ENCODE peak calls at places on chromosome 15, in nine cellular contexts. C is cardiac fibroblast; F is psoas muscle; B is neural crest cell; M is AG09309; A is CD8-positive, alpha-beta T cell; X is heart right ventricle; I is astrocyte of the cerebellum; K is B cell. W is an unnamed sample.
A peak's percentile ranks its signal among the peaks of the same experiment; 100 is the strongest.

GRCh38 chr15:38251726-38252480 is 733 bp upstream of the SPRED1 start:
- DNase-seq in C (peak; percentile 99), F (peak; percentile 92), B (peak; percentile 88), M (peak; percentile 99), A (peak; percentile 23), X (peak; percentile 95), I (peak; percentile 96), K (peak; percentile 66), W (peak; percentile 77)

GRCh38 chr15:75597667-75598341 is 18.7 kb upstream of the PTPN9 start:
- DNase-seq in C (peak; percentile 37), F (no peak), B (no peak), M (no peak), A (no peak), X (no peak), I (no peak), K (no peak), W (no peak)

GRCh38 chr15:50307799-50308198 is 42.3 kb upstream of the HDC start:
- DNase-seq in C (no peak), F (no peak), B (no peak), M (no peak), A (no peak), X (no peak), I (no peak), K (no peak), W (no peak)

GRCh38 chr15:27842526-27842925 is 256.6 kb downstream of the OCA2 start:
- DNase-seq in C (no peak), F (no peak), B (no peak), M (no peak), A (no peak), X (no peak), I (no peak), K (no peak), W (no peak)

GRCh38 chr15:88714782-88715372 is 76.1 kb downstream of the ISG20 start:
- DNase-seq in C (no peak), F (no peak), B (no peak), M (no peak), A (no peak), X (no peak), I (no peak), K (no peak), W (no peak)

GRCh38 chr15:51401872-51402517 is 60.5 kb downstream of the GLDN start:
- DNase-seq in C (peak; percentile 60), F (peak; percentile 18), B (peak; percentile 48), M (no peak), A (no peak), X (peak; percentile 34), I (no peak), K (peak; percentile 34), W (peak; percentile 61)

GRCh38 chr15:53658827-53659226 is 100.6 kb downstream of the WDR72 start:
- DNase-seq in C (no peak), F (no peak), B (no peak), M (no peak), A (no peak), X (no peak), I (no peak), K (no peak), W (no peak)

GRCh38 chr15:65639509-65639908 is 17.8 kb downstream of the SLC24A1 start:
- DNase-seq in C (no peak), F (no peak), B (no peak), M (no peak), A (no peak), X (no peak), I (no peak), K (no peak), W (no peak)

GRCh38 chr15:64247906-64248541 is 85.2 kb upstream of the PPIB start:
- DNase-seq in C (peak; percentile 95), F (no peak), B (no peak), M (peak; percentile 55), A (no peak), X (no peak), I (peak; percentile 87), K (no peak), W (peak; percentile 55)

GRCh38 chr15:81029416-81030367 is 29.0 kb downstream of the TLNRD1 start:
- DNase-seq in C (peak; percentile 69), F (no peak), B (no peak), M (no peak), A (no peak), X (no peak), I (no peak), K (no peak), W (no peak)

GRCh38 chr15:92809880-92810361 is 90.2 kb upstream of the CHD2 start:
- DNase-seq in C (peak; percentile 65), F (no peak), B (no peak), M (no peak), A (no peak), X (peak; percentile 46), I (no peak), K (no peak), W (peak; percentile 66)

GRCh38 chr15:77992356-77993222 is 84.9 kb downstream of the TBC1D2B start:
- DNase-seq in C (no peak), F (no peak), B (no peak), M (no peak), A (no peak), X (no peak), I (no peak), K (no peak), W (no peak)

GRCh38 chr15:90836296-90836871 is 32.0 kb upstream of the FURIN start:
- DNase-seq in C (peak; percentile 73), F (no peak), B (no peak), M (peak; percentile 28), A (no peak), X (peak; percentile 45), I (no peak), K (no peak), W (no peak)

GRCh38 chr15:61159901-61160300 is 69.2 kb downstream of the RORA start:
- DNase-seq in C (no peak), F (no peak), B (no peak), M (no peak), A (no peak), X (no peak), I (no peak), K (no peak), W (no peak)

GRCh38 chr15:85414495-85414894 is 34.1 kb downstream of the AKAP13 start:
- DNase-seq in C (peak; percentile 63), F (no peak), B (no peak), M (no peak), A (no peak), X (no peak), I (no peak), K (peak; percentile 51), W (peak; percentile 46)

GRCh38 chr15:85411992-85412538 is 31.7 kb downstream of the AKAP13 start:
- DNase-seq in C (peak; percentile 67), F (no peak), B (no peak), M (no peak), A (no peak), X (no peak), I (no peak), K (no peak), W (no peak)

GRCh38 chr15:85414037-85414436 is 33.6 kb downstream of the AKAP13 start:
- DNase-seq in C (peak; percentile 17), F (no peak), B (no peak), M (no peak), A (no peak), X (no peak), I (no peak), K (no peak), W (no peak)

GRCh38 chr15:85414991-85415390 is 34.6 kb downstream of the AKAP13 start:
- DNase-seq in C (no peak), F (no peak), B (no peak), M (no peak), A (no peak), X (no peak), I (no peak), K (no peak), W (no peak)

DNA sequence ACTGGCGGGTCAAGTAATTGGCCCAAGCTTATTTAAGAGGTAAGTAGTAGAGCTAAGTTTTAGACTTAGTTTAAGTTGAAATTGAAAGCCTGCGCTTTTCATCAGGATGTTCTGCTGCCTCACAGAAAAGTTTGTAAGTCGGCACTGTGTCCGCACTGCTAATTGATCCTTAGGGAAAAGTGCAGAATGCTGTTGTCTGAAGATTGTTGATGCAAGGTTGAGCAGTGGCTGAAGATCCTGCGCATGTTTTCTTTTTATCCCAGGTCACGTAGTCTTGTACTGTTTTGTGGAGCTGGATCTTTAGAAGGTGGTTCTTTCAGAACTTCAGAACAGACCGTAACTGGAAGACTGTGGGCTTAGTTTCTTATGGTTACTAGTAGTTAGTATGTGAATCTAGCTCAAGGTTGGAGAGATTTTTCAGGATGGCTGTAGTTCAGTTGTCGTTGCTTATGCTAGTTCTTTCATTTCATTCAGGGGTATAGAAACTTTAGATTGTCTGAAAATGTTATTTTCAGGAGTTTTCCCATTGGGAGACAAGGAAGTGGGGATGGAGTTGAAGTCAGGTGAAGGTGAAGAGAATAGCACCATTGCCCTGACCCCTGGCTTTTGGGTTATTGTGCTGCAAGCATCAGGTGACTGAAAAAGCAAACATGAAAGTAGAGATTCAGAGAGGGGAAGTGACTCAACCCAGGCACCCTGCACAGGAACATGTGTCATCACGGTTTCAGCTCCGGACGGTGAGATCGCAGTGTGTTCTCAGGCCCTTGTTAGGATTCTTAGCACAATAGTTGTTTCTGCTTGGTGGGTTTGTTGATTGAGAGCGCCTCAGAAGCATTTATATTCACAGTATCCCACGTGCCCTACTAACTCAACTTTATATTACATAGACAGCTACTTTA is 32.8 kb downstream of the AKAP13 start:
- DNase-seq in C (peak; percentile 97), F (peak; percentile 39), B (no peak), M (no peak), A (peak; percentile 42), X (peak; percentile 50), I (peak; percentile 69), K (peak; percentile 80), W (peak; percentile 89)
- TF ChIP-seq CTCF in C (peak; percentile 10), F (no peak), B (no peak), M (no peak), A (no peak), X (peak; percentile 13), I (no peak), K (peak; percentile 18), W (no peak)

GRCh38 chr15:72202302-72202701 is 4.7 kb upstream of the GRAMD2A start:
- DNase-seq in C (no peak), F (no peak), B (no peak), M (no peak), A (no peak), X (no peak), I (no peak), K (no peak), W (no peak)
- TF ChIP-seq CTCF in C (no peak), F (no peak), B (no peak), M (no peak), A (no peak), X (no peak), I (no peak), K (no peak), W (no peak)

GRCh38 chr15:100245496-100245838 is 96.3 kb downstream of the ADAMTS17 start:
- DNase-seq in C (no peak), F (no peak), B (no peak), M (no peak), A (no peak), X (no peak), I (no peak), K (no peak), W (no peak)
- TF ChIP-seq CTCF in C (no peak), F (no peak), B (no peak), M (no peak), A (no peak), X (no peak), I (no peak), K (no peak), W (no peak)

GRCh38 chr15:45116006-45116481 is 1.9 kb downstream of the DUOXA2 start:
- DNase-seq in C (no peak), F (no peak), B (no peak), M (no peak), A (no peak), X (no peak), I (no peak), K (no peak), W (no peak)
- TF ChIP-seq CTCF in C (no peak), F (no peak), B (no peak), M (no peak), A (no peak), X (no peak), I (no peak), K (no peak), W (no peak)